ENCODE peak calls at places on chromosomes 7 and 10, in four cellular contexts. O, M, J and I are unnamed samples.

GRCh38 chr7:147570390-147570789 is 1020.2 kb upstream of the C7orf33 start:
- DNase-seq in O (no peak), M (no peak), J (peak), I (peak)

GRCh38 chr10:541750-542371 is 147.6 kb downstream of the DIP2C start:
- DNase-seq in O (no peak), M (peak), J (no peak), I (no peak)

GRCh38 chr10:124213471-124213870 is 120.1 kb upstream of the CHST15 start:
- DNase-seq in O (no peak), M (no peak), J (peak), I (no peak)

GRCh38 chr10:110364531-110364937 is 59.8 kb upstream of the SMNDC1 start:
- DNase-seq in O (no peak), M (no peak), J (peak), I (peak)

GRCh38 chr10:35004651-35005050 is 85.5 kb downstream of the CUL2 start:
- DNase-seq in O (no peak), M (no peak), J (no peak), I (no peak)

GRCh38 chr10:79981673-79982485 is 33.0 kb upstream of the SFTPD start:
- DNase-seq in O (no peak), M (peak), J (no peak), I (peak)

GRCh38 chr7:91098566-91098965 is 165.7 kb upstream of the FZD1 start:
- DNase-seq in O (no peak), M (no peak), J (no peak), I (peak)

GRCh38 chr7:90858546-90858945 is 262.4 kb downstream of the CDK14 start:
- DNase-seq in O (no peak), M (no peak), J (no peak), I (no peak)